ENCODE peak calls at places on chromosomes 7 and 10, in six cellular contexts. K is activated effector memory CD4-positive, alpha-beta T cell treated with anti-CD3 and anti-CD28 coated beads, Interleukin-2, amount 50 U/mL, for 16 hours; E is stimulated activated CD8-positive, alpha-beta memory T cell treated with anti-CD3 and anti-CD28 coated beads, Interleukin-7, amount 100 ng/mL, for 1 hour; H is NCI-H1092 treated with DMSO at 0.1 percent for 48 hours; O is renal cortical epithelial cell; L is posterior cingulate gyrus. X is an unnamed sample.

GRCh38 chr7:32501522-32501921 is 6.2 kb downstream of the AVL9 start:
- DNase-seq in H (no peak), O (peak; percentile 58), L (no peak), K (no peak), E (no peak), X (no peak)

GRCh38 chr10:13787015-13787421 is 200.3 kb downstream of the PRPF18 start:
- DNase-seq in L (no peak), E (peak; percentile 41), H (no peak), K (peak; percentile 89), O (peak; percentile 66), X (peak; percentile 68)

GRCh38 chr7:51706851-51707250 is 390.2 kb upstream of the COBL start:
- DNase-seq in E (no peak), K (no peak), O (no peak), L (no peak), H (no peak), X (no peak)

GRCh38 chr7:84339306-84339705 is 144.7 kb upstream of the SEMA3A start:
- DNase-seq in K (no peak), O (no peak), E (no peak), L (no peak), H (no peak), X (no peak)

GRCh38 chr10:48884337-48885045 is 55.1 kb downstream of the LRRC18 start:
- DNase-seq in H (no peak), O (no peak), K (no peak), E (no peak), L (no peak), X (no peak)

GRCh38 chr7:73894851-73895441 is 34.0 kb downstream of the TMEM270 start:
- DNase-seq in L (no peak), O (peak; percentile 59), K (no peak), H (no peak), E (no peak), X (no peak)

GRCh38 chr7:101094791-101095375 is 9.6 kb downstream of the TRIM56 start:
- DNase-seq in O (peak; percentile 39), L (no peak), E (no peak), K (peak; percentile 70), H (peak; percentile 10), X (peak; percentile 38)

GRCh38 chr10:120188950-120189349 is 268.1 kb upstream of the PLPP4 start:
- DNase-seq in E (no peak), L (no peak), H (no peak), K (no peak), O (no peak), X (no peak)

GRCh38 chr10:89342219-89342966 is 14.6 kb downstream of the IFIT3 start:
- DNase-seq in H (no peak), K (no peak), E (no peak), O (peak; percentile 64), L (peak; percentile 92), X (no peak)

GRCh38 chr7:39952378-39952777 is 2.3 kb downstream of the CDK13 start:
- DNase-seq in E (no peak), O (peak; percentile 38), L (no peak), K (no peak), H (no peak), X (peak; percentile 12)

GRCh38 chr7:133854739-133855138 is 272.4 kb upstream of the LRGUK start:
- DNase-seq in O (peak; percentile 48), K (no peak), H (peak; percentile 74), E (no peak), L (no peak), X (peak; percentile 29)

GRCh38 chr7:15035814-15036213 is 133.3 kb upstream of the DGKB start:
- DNase-seq in H (no peak), E (no peak), L (no peak), O (no peak), K (no peak), X (no peak)

GRCh38 chr7:57769131-57769530 is 319.2 kb downstream of the ZNF716 start:
- DNase-seq in L (no peak), K (no peak), E (no peak), H (no peak), O (no peak), X (no peak)

GRCh38 chr10:103238506-103239252 is 7.0 kb upstream of the RPEL1 start:
- DNase-seq in L (no peak), K (no peak), H (no peak), O (peak; percentile 57), E (no peak), X (no peak)

GRCh38 chr10:109952526-109952925 is 29.2 kb upstream of the XPNPEP1 start:
- DNase-seq in L (no peak), E (no peak), H (no peak), O (no peak), K (no peak), X (no peak)

GRCh38 chr10:8183241-8183704 is 128.8 kb downstream of the GATA3 start:
- DNase-seq in H (no peak), E (no peak), O (no peak), L (no peak), K (peak; percentile 75), X (no peak)

GRCh38 chr10:113550365-113550764 is 2.5 kb upstream of the HABP2 start:
- DNase-seq in H (no peak), E (no peak), O (peak; percentile 97), L (no peak), K (no peak), X (peak; percentile 14)

GRCh38 chr10:134205-134742 is 981 bp upstream of the ZMYND11 start:
- DNase-seq in L (no peak), H (peak; percentile 3), K (peak; percentile 78), E (no peak), O (no peak), X (no peak)

GRCh38 chr7:148395990-148396716 is 194.4 kb upstream of the C7orf33 start:
- DNase-seq in H (peak; percentile 22), E (no peak), O (no peak), L (peak; percentile 24), K (no peak), X (no peak)